ENCODE peak calls at places on chromosome 5, in eight cellular contexts. M is IMR-90, Y is stomach, F is psoas muscle, R is nephron progenitor cell, T is Caco-2, U is cardiac fibroblast, A is GM13976. C is an unnamed sample.

GRCh38 chr5:179411161-179411841 is 66.0 kb upstream of the ADAMTS2 start:
- DNase-seq in M (no peak), Y (no peak), F (no peak), R (no peak), T (no peak), U (no peak), A (peak; percentile 17), C (no peak)

GRCh38 chr5:125412051-125412560 is 665.7 kb upstream of the ZNF608 start:
- DNase-seq in M (no peak), Y (no peak), F (no peak), R (peak; percentile 31), T (peak; percentile 23), U (peak; percentile 45), A (peak; percentile 36), C (peak; percentile 59)

GRCh38 chr5:73968729-73969128 is 342.7 kb downstream of the ARHGEF28 start:
- DNase-seq in M (peak; percentile 12), Y (no peak), F (no peak), R (no peak), T (no peak), U (no peak), A (no peak), C (no peak)

GRCh38 chr5:149271195-149271716 is 403 bp upstream of the AFAP1L1 start:
- DNase-seq in M (no peak), Y (no peak), F (no peak), R (no peak), T (peak; percentile 46), U (no peak), A (no peak), C (peak; percentile 38)

GRCh38 chr5:107011530-107012115 is 659.1 kb downstream of the EFNA5 start:
- DNase-seq in M (no peak), Y (no peak), F (peak; percentile 53), R (no peak), T (no peak), U (no peak), A (no peak), C (no peak)

GRCh38 chr5:173535166-173535975 is 81.1 kb downstream of the BOD1 start:
- DNase-seq in M (peak; percentile 46), Y (no peak), F (no peak), R (no peak), T (peak; percentile 60), U (peak; percentile 71), A (no peak), C (no peak)

GRCh38 chr5:67245259-67245846 is 48.8 kb upstream of the CD180 start:
- DNase-seq in M (no peak), Y (no peak), F (no peak), R (no peak), T (no peak), U (no peak), A (no peak), C (no peak)

GRCh38 chr5:68711311-68712200 is 382.3 kb upstream of the SLC30A5 start:
- DNase-seq in M (no peak), Y (no peak), F (no peak), R (no peak), T (no peak), U (no peak), A (peak; percentile 61), C (no peak)

GRCh38 chr5:177443144-177443983 is 3.2 kb upstream of the PRR7 start:
- DNase-seq in M (no peak), Y (no peak), F (no peak), R (no peak), T (no peak), U (no peak), A (no peak), C (no peak)

GRCh38 chr5:57698785-57699184 is 216.2 kb upstream of the ACTBL2 start:
- DNase-seq in M (no peak), Y (no peak), F (no peak), R (no peak), T (peak; percentile 48), U (peak; percentile 31), A (no peak), C (no peak)

GRCh38 chr5:57420821-57421220 is 61.8 kb downstream of the ACTBL2 start:
- DNase-seq in M (no peak), Y (no peak), F (no peak), R (no peak), T (no peak), U (no peak), A (no peak), C (no peak)

DNA sequence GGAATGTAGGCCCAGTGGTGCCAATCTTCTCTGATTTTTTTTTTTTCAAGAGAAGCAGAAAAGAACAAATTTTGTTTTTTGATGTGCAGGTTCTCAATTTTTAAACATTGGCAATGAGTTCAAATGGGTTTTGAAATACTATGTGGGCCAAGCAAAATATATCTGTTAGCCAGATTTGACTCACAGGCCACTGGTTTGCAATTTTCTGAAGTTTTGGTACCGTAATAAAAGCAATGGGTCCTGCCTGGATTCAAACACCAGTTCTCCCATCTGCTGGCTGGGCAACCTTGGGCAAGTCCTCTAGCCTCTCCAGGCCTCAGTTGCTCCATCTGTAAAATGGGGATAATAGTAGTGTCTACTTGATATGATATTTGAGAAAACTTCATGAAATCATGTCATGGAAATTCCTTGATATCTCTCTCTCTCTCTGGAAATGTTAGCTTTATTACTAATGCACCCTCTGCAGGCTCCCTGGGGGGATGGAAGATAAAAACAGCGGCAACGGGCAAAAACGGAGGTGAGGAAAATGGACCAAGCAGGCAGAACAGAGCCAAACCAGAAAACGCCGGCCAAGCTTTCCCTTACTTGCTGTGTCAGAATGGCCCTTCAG is 63.4 kb downstream of the SMIM23 start:
- DNase-seq in M (no peak), Y (no peak), F (no peak), R (no peak), T (no peak), U (peak; percentile 64), A (peak; percentile 7), C (no peak)
- TF ChIP-seq CTCF in M (peak; percentile 3), Y (no peak), F (no peak), R (no peak), T (no peak), U (peak; percentile 14), A (no peak), C (no peak)

GRCh38 chr5:136058031-136058971 is 29.5 kb downstream of the TGFBI start:
- DNase-seq in M (peak; percentile 100), Y (peak; percentile 47), F (peak; percentile 79), R (no peak), T (peak; percentile 85), U (peak; percentile 98), A (no peak), C (peak; percentile 32)
- TF ChIP-seq CTCF in M (peak; percentile 76), Y (peak; percentile 11), F (peak; percentile 19), R (peak; percentile 27), T (peak; percentile 48), U (peak; percentile 48), A (no peak), C (no peak)

DNA sequence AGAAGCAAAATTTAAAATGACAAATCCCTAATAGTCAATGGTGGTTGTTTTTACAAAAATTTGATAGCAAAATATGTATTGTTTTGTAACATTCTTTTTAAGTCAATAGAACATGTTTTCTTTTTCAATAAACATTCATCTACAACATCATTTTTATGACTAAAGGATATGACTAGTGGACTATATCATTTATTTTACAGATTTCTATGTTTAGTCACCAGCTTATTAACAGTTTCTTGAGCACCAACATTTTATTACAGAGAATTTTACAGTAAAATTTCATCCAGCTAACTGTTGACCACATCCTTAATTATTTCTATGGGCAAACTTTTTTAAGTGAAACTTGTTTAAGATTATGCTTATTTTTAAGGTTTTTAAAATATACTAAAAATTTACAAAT is 114.7 kb upstream of the IL7R start:
- DNase-seq in M (no peak), Y (no peak), F (no peak), R (no peak), T (no peak), U (no peak), A (no peak), C (no peak)
- TF ChIP-seq CTCF in M (no peak), Y (no peak), F (no peak), R (no peak), T (no peak), U (no peak), A (no peak), C (no peak)

DNA sequence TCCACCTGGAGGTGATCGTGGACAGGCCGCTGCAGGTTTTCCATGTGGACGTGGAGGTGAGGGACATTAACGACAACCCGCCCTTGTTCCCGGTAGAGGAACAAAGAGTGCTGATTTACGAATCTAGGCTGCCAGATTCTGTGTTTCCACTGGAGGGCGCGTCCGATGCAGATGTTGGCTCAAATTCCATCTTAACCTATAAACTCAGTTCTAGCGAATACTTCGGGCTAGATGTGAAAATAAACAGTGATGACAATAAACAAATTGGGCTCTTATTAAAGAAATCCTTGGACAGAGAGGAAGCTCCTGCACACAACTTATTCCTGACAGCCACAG is 610 bp downstream of the PCDHA6 start:
- DNase-seq in M (no peak), Y (no peak), F (no peak), R (no peak), T (no peak), U (no peak), A (no peak), C (no peak)
- TF ChIP-seq CTCF in M (no peak), Y (no peak), F (no peak), R (peak; percentile 20), T (no peak), U (no peak), A (no peak), C (no peak)

GRCh38 chr5:18281947-18282557 is 647.8 kb downstream of the TAF11L14 start:
- DNase-seq in M (peak; percentile 62), Y (no peak), F (no peak), R (no peak), T (peak; percentile 6), U (peak; percentile 76), A (peak; percentile 13), C (no peak)
- TF ChIP-seq CTCF in M (peak; percentile 63), Y (no peak), F (no peak), R (peak; percentile 48), T (peak; percentile 56), U (peak; percentile 44), A (no peak), C (no peak)

C was measured in Calu3.